ENCODE peak calls at places on chromosomes 2 and 18, in five cellular contexts. Q is HCT116, O is GM23338, V is H1, A is K562. I is an unnamed sample.

GRCh38 chr2:144330951-144331651 is 188.8 kb downstream of the ZEB2 start:
- DNase-seq in Q (no peak), V (no peak), O (peak), A (no peak), I (no peak)

GRCh38 chr18:62759704-62760402 is 44.5 kb downstream of the PHLPP1 start:
- DNase-seq in V (no peak), Q (no peak), O (peak), A (no peak), I (no peak)

GRCh38 chr2:173079968-173080860 is 4.6 kb downstream of the MAP3K20 start:
- DNase-seq in V (no peak), Q (no peak), A (no peak), O (no peak), I (no peak)

GRCh38 chr2:58842501-58843144 is 601.5 kb upstream of the FANCL start:
- DNase-seq in A (no peak), V (no peak), Q (no peak), O (no peak), I (no peak)

GRCh38 chr2:170696006-170696405 is 19.1 kb upstream of the SP5 start:
- DNase-seq in A (no peak), Q (no peak), O (no peak), V (no peak), I (no peak)

GRCh38 chr2:176830362-176830761 is 382.2 kb upstream of the HNRNPA3 start:
- DNase-seq in Q (no peak), V (no peak), A (no peak), O (peak), I (no peak)

GRCh38 chr2:27977623-27978312 is 87.2 kb downstream of the BABAM2 start:
- DNase-seq in V (no peak), O (no peak), A (no peak), Q (peak), I (no peak)

GRCh38 chr2:229642371-229642770 is 72.0 kb downstream of the DNER start:
- DNase-seq in A (no peak), V (no peak), O (no peak), Q (peak), I (no peak)

GRCh38 chr2:50509852-50510251 is 522.1 kb downstream of the NRXN1 start:
- DNase-seq in V (no peak), O (no peak), A (no peak), Q (no peak), I (no peak)

GRCh38 chr18:62741118-62741566 is 25.8 kb downstream of the PHLPP1 start:
- DNase-seq in V (no peak), Q (peak), A (peak), O (peak), I (peak)

GRCh38 chr2:28102455-28102874 is 211.9 kb downstream of the BABAM2 start:
- DNase-seq in A (no peak), Q (no peak), V (no peak), O (no peak), I (no peak)

GRCh38 chr18:47215554-47216138 is 35.8 kb downstream of the SKOR2 start:
- DNase-seq in Q (peak), V (no peak), A (peak), O (peak), I (peak)

GRCh38 chr2:144324446-144325045 is 195.4 kb downstream of the ZEB2 start:
- DNase-seq in V (no peak), Q (no peak), A (no peak), O (no peak), I (no peak)

GRCh38 chr2:42795275-42795674 is 2.9 kb upstream of the HAAO start:
- DNase-seq in V (no peak), O (no peak), A (no peak), Q (no peak), I (no peak)

GRCh38 chr2:42794271-42795046 is 2.1 kb upstream of the HAAO start:
- DNase-seq in V (no peak), Q (no peak), O (peak), A (peak), I (no peak)

GRCh38 chr2:42792087-42792582 is 248 bp downstream of the HAAO start:
- DNase-seq in V (no peak), Q (no peak), O (no peak), A (no peak), I (no peak)

GRCh38 chr2:42792583-42793313 is at the start of gene HAAO:
- DNase-seq in Q (no peak), V (peak), A (no peak), O (peak), I (no peak)

GRCh38 chr2:42793314-42794270 is 1.2 kb upstream of the HAAO start:
- DNase-seq in Q (no peak), V (no peak), O (peak), A (no peak), I (peak)
- TF ChIP-seq EZH2 in Q (no peak), V (no peak), O (no peak), A (no peak), I (no peak)

DNA sequence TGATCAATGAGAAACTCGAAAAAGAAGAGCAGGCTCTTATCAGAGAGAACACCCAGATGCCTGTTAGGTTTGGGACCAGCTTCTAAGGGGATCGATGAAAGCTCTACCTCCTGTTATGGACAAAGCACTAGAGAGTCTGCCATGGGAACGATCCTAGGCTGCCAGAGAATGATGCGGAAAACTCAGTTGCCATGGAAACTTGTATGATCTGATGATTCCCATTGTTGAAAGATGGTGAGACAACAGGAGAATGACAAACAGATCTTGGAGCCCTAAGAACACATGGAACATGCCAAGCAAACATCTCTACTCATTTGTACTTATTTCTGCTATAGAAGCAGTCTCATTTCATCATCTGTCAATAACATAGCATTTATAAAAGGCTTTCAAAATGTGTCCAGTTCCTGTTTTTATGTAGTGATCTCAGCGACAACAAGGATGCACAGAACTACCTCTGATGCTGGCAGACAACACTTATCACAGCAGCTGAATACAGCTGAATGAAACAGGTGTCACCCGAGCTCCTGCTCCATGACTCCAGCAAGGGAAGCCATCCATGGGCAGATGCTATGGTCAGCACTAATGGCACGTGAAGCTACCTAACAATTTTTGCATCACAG is 59.6 kb downstream of the NCKAP5 start:
- DNase-seq in A (no peak), V (no peak), Q (no peak), O (no peak), I (no peak)
- TF ChIP-seq POLR2AphosphoS5 in A (no peak), V (no peak), Q (no peak), O (no peak), I (no peak)

DNA sequence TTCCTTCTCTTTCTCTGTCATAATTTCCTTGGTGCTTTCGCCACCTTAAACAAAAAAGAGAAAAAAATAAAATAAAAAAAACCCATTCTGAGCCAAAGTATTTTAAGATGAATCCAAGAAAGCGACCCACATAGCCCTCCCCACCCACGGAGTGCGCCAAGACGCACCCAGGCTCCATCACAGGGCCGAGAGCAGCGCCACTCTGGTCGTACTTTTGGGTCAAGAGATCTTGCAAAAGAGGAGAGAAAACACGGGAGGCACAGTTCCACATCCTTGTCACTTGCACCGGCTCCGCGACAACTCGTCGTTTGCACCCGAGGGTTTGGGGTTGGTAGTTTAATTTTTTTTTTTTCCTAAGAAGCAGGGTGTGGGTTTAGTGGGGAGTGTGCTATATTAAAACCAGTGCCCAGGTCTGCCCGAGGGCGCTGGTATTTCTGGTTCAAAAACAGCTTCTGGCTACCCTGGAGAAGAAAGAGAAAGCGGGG is 1.7 kb upstream of the SP9 start:
- DNase-seq in A (no peak), V (no peak), Q (no peak), O (no peak), I (no peak)
- TF ChIP-seq EZH2 in A (no peak), V (no peak), Q (no peak), O (peak), I (no peak)

DNA sequence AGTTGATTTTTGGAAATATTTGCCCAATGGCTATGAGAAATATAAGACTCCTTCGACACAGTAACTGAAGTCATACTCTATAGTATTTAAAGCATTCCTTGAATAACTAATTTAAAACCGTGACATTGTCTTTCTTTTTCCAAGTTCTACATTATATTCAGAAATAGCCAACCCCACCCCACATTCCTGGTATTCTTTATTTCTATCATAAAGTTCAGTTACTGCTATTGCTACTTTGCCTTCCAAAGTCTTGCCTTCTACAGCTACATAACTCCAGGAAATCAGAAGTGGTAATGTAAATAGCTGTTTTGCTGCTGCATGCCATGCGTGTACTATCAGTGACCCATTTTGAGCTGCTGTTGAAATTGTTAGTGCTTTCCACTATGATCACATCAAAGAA is 45.1 kb upstream of the SETBP1 start:
- DNase-seq in O (no peak), A (no peak), Q (no peak), V (no peak), I (no peak)
- TF ChIP-seq POLR2AphosphoS5 in O (no peak), A (no peak), Q (no peak), V (no peak), I (no peak)

DNA sequence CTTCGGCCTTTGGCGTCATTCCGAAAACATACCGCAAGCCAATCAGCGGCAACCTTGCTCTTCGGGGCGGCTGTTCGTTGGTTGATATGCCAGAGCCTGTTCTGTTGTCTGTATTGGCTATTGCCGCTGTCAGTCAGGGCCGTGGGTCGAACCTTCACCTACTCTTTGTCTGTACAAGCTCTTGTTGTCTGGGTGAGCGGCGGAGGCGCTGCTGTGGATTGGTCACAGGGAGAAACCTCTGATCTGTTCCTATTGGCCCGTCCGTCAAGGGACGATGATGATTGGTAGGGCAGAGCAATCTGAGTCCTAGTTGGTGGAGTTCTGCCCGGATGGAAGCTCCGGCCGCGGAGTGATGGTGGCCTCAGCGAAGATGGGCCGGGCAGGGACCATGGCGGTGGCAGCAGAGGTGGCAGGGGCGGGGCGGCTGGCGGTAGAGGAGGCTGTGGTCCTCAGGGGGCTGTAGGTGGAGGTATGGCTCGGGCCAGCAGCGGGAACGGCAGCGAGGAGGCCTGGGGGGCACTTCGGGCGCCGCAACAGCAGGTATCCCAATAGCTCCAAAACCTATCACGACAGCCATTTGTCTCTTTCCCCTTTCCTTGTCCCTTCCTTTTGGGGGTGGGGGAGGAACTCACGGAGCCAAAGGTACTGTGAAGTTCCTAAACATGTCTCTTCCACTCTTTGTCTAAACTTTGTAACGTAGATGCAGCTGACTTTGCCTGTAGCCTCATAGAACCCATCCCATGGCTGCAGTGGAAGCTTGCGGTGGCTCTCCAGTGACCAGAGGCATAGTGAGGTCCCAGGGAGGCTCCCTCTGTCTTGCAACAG is at the start of gene WBP1:
- DNase-seq in V (peak), A (peak), O (peak), Q (peak), I (peak)
- TF ChIP-seq EZH2 in V (no peak), A (no peak), O (no peak), Q (no peak), I (no peak)

DNA sequence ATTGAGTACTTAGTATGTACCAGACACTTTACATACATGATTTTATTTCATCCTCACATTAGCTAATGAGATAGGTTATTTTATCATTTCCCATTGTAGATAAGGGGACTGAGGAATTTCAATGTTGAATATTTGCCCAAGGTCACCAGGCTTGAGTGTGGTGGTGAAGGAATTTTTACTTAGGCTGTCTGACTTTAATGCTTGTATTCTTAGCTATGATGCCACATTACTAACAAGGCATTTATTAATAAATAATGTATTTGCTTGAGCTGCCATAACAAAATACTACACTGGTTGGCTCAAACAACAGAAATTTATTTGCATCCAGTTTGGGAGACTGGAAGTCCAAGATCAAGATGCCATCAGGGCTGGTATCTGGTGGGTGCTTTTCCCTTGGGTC is 250.9 kb downstream of the GPD2 start:
- DNase-seq in A (no peak), V (no peak), O (no peak), Q (no peak), I (no peak)
- TF ChIP-seq POLR2AphosphoS5 in A (no peak), V (no peak), O (no peak), Q (no peak), I (no peak)

DNA sequence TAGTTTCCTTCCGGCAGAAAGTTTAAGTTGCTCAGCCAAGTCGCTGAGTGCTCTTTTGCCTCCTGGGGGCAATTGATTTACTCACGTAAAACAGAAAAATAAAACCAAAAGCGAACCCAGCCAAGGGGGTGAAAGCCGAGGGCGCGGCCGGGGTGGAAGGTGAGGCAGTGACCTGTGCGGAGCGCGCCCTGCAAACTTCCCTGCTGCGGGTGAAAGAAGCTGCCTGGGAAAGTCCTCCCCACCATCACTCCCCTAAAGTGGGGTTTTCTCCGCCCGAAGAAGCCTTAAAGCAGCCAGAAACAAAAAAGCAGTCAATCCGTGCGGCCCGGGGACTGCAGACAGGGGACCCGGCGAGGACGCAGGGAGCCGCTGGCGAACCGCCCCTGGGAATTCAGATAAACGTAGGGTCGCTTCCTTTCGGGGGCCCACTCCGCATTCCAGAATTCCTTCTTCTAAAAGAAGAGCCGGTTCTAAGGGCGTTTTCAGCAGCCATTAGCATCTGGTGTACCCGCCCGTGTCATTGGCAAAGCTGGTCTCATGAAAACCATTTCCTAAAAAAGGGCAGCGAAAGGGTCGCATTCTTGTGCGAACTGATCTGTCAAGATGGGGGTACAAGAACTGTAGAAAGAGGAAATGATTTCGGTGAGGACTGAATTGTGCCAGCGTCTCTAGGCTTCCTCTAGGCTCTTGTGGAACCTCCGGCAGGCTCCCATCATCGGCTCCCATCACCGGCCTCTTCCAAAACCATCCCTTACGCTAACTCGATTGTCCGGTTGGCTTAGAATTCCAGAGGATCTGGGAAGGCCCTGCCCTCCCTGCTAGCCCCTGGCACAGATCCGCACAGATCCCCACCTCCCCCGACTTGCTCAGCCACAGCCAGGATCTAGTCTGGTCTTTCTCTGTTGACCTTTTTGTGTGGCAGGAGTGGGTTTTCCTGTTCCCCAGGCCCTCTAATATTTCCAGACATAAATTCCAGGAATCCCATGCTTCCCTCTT is 1.1 kb downstream of the RAB31 start:
- DNase-seq in V (no peak), A (peak), O (peak), Q (no peak), I (no peak)
- TF ChIP-seq EZH2 in V (peak), A (no peak), O (peak), Q (no peak), I (no peak)

DNA sequence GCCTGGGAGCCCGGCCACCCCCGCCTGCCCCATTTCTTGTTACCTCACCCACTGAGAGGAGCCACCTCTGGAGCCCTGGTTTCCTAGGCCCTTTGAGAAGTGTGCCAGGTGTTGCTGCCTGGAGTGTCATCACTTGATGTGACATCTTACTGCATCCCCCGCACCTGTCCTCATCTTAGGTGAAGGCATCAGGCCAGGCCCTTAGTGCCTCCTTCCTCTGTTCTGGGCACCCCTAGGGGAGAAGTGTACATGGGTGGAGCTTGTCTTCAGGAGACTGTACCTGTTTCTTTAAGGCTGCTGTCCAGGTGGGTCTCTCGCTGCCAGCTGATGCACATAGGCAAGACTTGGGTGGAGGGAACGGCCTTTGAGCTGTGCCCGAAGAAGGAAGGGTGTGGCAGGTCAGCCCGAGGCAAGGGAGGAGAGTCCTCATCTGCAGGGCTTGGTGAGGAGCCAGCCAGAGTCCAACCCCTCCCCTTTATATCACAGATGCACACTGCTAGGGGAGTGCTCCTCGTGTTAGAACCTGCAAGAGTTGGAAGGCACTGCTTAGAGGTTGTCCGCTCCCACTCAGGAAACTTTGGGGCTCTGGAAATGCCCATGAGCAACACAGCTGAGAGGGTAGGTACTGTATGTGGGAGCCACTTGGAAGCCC is 45.9 kb downstream of the NCK2 start:
- DNase-seq in O (no peak), A (no peak), V (no peak), Q (no peak), I (no peak)
- TF ChIP-seq POLR2AphosphoS5 in O (no peak), A (no peak), V (no peak), Q (no peak), I (no peak)

GRCh38 chr2:100880730-100881129 is 60.8 kb downstream of the NPAS2 start:
- DNase-seq in A (no peak), V (no peak), O (no peak), Q (no peak), I (no peak)

GRCh38 chr2:100881629-100882028 is 61.7 kb downstream of the NPAS2 start:
- DNase-seq in Q (no peak), V (no peak), O (no peak), A (no peak), I (no peak)

GRCh38 chr2:100877555-100877954 is 57.6 kb downstream of the NPAS2 start:
- DNase-seq in O (no peak), Q (no peak), A (no peak), V (no peak), I (no peak)

GRCh38 chr2:100878000-100878786 is 58.3 kb downstream of the NPAS2 start:
- DNase-seq in O (no peak), V (no peak), Q (no peak), A (no peak), I (no peak)

DNA sequence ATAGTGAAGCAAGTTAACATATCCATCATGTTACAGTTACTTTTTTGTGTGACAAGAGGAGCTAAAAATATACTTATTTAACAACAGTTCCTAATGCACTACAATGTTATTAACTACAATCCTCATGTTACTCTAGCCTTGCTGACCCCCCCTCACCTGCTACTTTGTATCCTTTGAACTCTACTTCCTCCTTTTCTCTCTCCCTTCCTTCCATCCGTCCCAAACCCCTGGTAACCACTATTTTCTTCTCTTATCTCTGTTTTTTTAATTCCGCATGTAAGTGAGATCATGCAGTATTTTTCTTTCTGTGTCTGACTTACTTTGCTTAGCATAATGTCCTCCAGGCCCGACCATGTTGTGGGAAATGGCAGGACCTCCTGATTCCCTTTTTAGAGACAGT is 59.4 kb downstream of the NPAS2 start:
- DNase-seq in V (no peak), Q (no peak), O (no peak), A (no peak), I (no peak)
- TF ChIP-seq EZH2 in V (no peak), Q (no peak), O (no peak), A (no peak), I (no peak)